ENCODE peak calls at places on chromosomes 12 and 14, in five cellular contexts. M, J, I, L and G are unnamed samples.

GRCh38 chr12:56591111-56591510 is 39.0 kb downstream of the BAZ2A start:
- DNase-seq in M (no peak), J (no peak), I (no peak), L (no peak), G (no peak)

GRCh38 chr12:39375206-39375808 is 67.6 kb downstream of the KIF21A start:
- DNase-seq in M (no peak), J (no peak), I (no peak), L (no peak), G (no peak)

GRCh38 chr12:93300611-93301021 is 77.1 kb upstream of the NUDT4 start:
- DNase-seq in M (no peak), J (peak), I (no peak), L (no peak), G (no peak)

GRCh38 chr12:106583578-106584103 is 837 bp downstream of the RFX4 start:
- DNase-seq in M (peak), J (no peak), I (peak), L (peak), G (no peak)

GRCh38 chr14:52313903-52314481 is at the start of gene PTGER2:
- DNase-seq in M (peak), J (peak), I (peak), L (peak), G (peak)

GRCh38 chr12:59486827-59487226 is 109.0 kb upstream of the SLC16A7 start:
- DNase-seq in M (no peak), J (no peak), I (no peak), L (no peak), G (no peak)

GRCh38 chr12:9872743-9873142 is 3.6 kb upstream of the CLEC2B start:
- DNase-seq in M (peak), J (no peak), I (no peak), L (no peak), G (no peak)

GRCh38 chr12:13299457-13299856 is 102.9 kb downstream of the EMP1 start:
- DNase-seq in M (no peak), J (no peak), I (no peak), L (no peak), G (no peak)

GRCh38 chr12:81077686-81078441 is at the start of gene ACSS3:
- DNase-seq in M (peak), J (peak), I (no peak), L (peak), G (peak)

GRCh38 chr12:117805865-117806264 is 162.9 kb downstream of the KSR2 start:
- DNase-seq in M (no peak), J (no peak), I (no peak), L (no peak), G (no peak)

GRCh38 chr14:23414906-23415820 is 7.1 kb upstream of the MYH6 start:
- DNase-seq in M (no peak), J (no peak), I (no peak), L (no peak), G (no peak)

GRCh38 chr14:75310295-75311059 is 31.8 kb downstream of the FOS start:
- DNase-seq in M (peak), J (peak), I (peak), L (peak), G (peak)

GRCh38 chr14:60094306-60094897 is 2.7 kb downstream of the PCNX4 start:
- DNase-seq in M (no peak), J (peak), I (peak), L (no peak), G (no peak)

GRCh38 chr12:4899361-4899760 is 10.3 kb upstream of the KCNA1 start:
- DNase-seq in M (no peak), J (no peak), I (no peak), L (no peak), G (no peak)

GRCh38 chr12:16473610-16474326 is 126.3 kb downstream of the MGST1 start:
- DNase-seq in M (no peak), J (no peak), I (peak), L (no peak), G (no peak)

GRCh38 chr14:76776306-76777251 is 15.3 kb downstream of the VASH1 start:
- DNase-seq in M (no peak), J (peak), I (no peak), L (no peak), G (no peak)

GRCh38 chr14:58722433-58722832 is 84.7 kb downstream of the DACT1 start:
- DNase-seq in M (no peak), J (no peak), I (no peak), L (no peak), G (no peak)

GRCh38 chr14:73743431-73743931 is 29.3 kb upstream of the PNMA1 start:
- DNase-seq in M (no peak), J (no peak), I (no peak), L (no peak), G (no peak)

GRCh38 chr14:105141486-105142281 is 26.9 kb downstream of the JAG2 start:
- DNase-seq in M (peak), J (no peak), I (no peak), L (no peak), G (no peak)

GRCh38 chr12:49631336-49631907 is 8.1 kb downstream of the PRPF40B start:
- DNase-seq in M (no peak), J (peak), I (no peak), L (no peak), G (no peak)

GRCh38 chr14:89370781-89371180 is 46.3 kb downstream of the FOXN3 start:
- DNase-seq in M (no peak), J (no peak), I (no peak), L (no peak), G (no peak)

GRCh38 chr14:89367449-89368120 is 49.4 kb downstream of the FOXN3 start:
- DNase-seq in M (no peak), J (no peak), I (no peak), L (no peak), G (no peak)

GRCh38 chr14:89368490-89369477 is 48.2 kb downstream of the FOXN3 start:
- DNase-seq in M (no peak), J (no peak), I (no peak), L (no peak), G (no peak)

GRCh38 chr14:89371600-89371999 is 45.4 kb downstream of the FOXN3 start:
- DNase-seq in M (no peak), J (no peak), I (no peak), L (no peak), G (no peak)

GRCh38 chr14:89369656-89370055 is 47.4 kb downstream of the FOXN3 start:
- DNase-seq in M (no peak), J (no peak), I (no peak), L (no peak), G (no peak)
- H3K27ac ChIP-seq in M (no peak), J (no peak), I (no peak), L (no peak), G (no peak)

GRCh38 chr14:50156111-50156510 is 39.7 kb upstream of the VCPKMT start:
- DNase-seq in M (no peak), J (no peak), I (no peak), L (no peak), G (no peak)
- H3K27ac ChIP-seq in M (no peak), J (no peak), I (no peak), L (no peak), G (no peak)

DNA sequence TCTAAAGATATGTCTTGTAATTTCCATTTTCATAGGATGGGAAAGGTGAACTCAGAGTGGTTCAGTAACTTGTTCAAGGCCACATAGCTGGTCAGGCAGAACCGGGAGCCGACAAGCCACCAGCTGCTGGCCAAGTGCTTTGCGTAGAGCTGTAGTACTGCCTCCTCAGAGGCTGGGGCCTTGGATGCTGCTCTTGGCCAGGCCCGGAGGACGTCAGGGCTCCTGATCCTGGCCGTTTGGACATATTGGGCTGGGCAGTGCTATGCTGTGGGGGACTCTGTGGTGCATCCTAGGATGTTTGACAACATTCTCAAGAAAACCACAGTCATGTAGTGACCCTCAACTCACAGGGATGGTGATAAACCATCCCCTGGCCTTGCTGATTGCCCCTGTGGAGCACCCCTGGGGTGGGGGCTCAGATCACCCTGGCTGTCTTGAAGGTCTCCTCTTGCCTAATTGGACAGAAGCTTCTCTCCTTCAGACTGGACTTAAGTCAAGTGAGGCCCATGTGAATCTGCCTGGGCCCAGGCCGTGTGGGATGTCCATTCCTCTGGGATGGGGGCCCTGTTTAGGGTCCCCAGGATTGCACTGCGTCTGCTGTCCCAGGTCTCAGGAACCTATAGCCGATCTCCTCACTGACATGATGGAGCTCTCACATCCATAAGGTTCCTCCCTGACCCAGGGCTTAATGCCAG is 20.4 kb downstream of the SERPINA1 start:
- DNase-seq in M (no peak), J (no peak), I (no peak), L (no peak), G (no peak)
- H3K27ac ChIP-seq in M (no peak), J (no peak), I (no peak), L (no peak), G (no peak)

GRCh38 chr12:28190321-28191017 is at the start of gene CCDC91:
- DNase-seq in M (peak), J (peak), I (peak), L (peak), G (peak)

GRCh38 chr12:28189774-28190320 is 409 bp upstream of the CCDC91 start:
- DNase-seq in M (no peak), J (no peak), I (no peak), L (peak), G (no peak)

GRCh38 chr12:28191018-28191595 is 851 bp downstream of the CCDC91 start:
- DNase-seq in M (no peak), J (no peak), I (peak), L (no peak), G (no peak)

GRCh38 chr12:28191690-28192089 is 1.4 kb downstream of the CCDC91 start:
- DNase-seq in M (no peak), J (no peak), I (peak), L (no peak), G (no peak)

GRCh38 chr12:28192145-28192544 is 1.9 kb downstream of the CCDC91 start:
- DNase-seq in M (no peak), J (no peak), I (no peak), L (no peak), G (no peak)
- H3K27ac ChIP-seq in M (no peak), J (peak), I (no peak), L (no peak), G (no peak)

GRCh38 chr12:68977909-68978610 is 45.1 kb upstream of the CPM start:
- DNase-seq in M (no peak), J (no peak), I (no peak), L (no peak), G (peak)
- H3K27ac ChIP-seq in M (peak), J (no peak), I (no peak), L (no peak), G (peak)

GRCh38 chr12:94511506-94511905 is 51.8 kb upstream of the CEP83 start:
- DNase-seq in M (no peak), J (peak), I (no peak), L (no peak), G (no peak)
- H3K27ac ChIP-seq in M (no peak), J (peak), I (no peak), L (no peak), G (no peak)

DNA sequence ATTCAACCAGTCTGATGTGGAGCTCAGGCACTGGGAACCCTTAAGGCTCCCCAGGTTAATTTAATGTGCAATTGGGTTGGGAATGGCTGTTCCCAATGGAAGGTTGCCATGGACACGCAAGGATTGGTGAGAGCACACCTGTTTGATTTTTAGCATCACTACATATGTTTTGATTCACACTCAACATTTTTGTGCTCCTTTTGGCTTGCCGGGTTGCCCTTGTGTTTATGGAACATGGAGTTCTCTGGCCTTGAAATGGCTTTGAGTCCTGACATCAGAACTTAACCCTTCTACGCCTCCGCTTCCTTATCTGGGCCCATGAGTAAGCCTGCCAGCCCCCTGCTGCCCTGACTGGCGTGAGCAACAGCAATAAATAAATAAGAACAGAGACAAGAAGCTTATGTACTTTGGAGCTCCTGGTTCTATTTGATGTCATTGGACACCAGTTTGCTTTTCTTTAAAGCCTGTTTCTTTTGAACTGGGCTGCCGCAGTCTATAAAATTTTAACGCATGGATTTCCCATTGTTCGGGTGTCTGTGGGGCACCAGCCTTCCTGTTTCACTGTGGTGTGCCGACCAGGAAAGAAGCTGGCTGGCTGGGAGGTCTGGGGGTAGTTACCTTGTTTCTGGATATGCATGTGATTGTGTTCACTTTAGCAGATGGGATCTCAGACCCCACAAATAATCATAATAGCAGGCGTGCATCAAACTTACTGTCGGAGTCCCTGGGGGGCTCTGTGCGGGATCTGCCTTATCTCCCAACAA is 27.9 kb downstream of the TBX3 start:
- DNase-seq in M (no peak), J (no peak), I (peak), L (no peak), G (no peak)
- H3K27ac ChIP-seq in M (peak), J (no peak), I (peak), L (no peak), G (no peak)

GRCh38 chr12:52178443-52178842 is 13.4 kb downstream of the KRT80 start:
- DNase-seq in M (no peak), J (no peak), I (no peak), L (no peak), G (no peak)
- H3K27ac ChIP-seq in M (no peak), J (no peak), I (no peak), L (no peak), G (no peak)

GRCh38 chr12:51245476-51246253 is 7.0 kb downstream of the DAZAP2 start:
- DNase-seq in M (no peak), J (no peak), I (no peak), L (no peak), G (no peak)
- H3K27ac ChIP-seq in M (peak), J (peak), I (no peak), L (no peak), G (peak)